ENCODE peak calls at places on chromosome 14, in eight cellular contexts. Z is heart right ventricle, B is body of pancreas, Y is thyroid gland, K is cardiac muscle cell, S is psoas muscle, W is ovary, V is testis. I is an unnamed sample.

GRCh38 chr14:80425686-80426085 is 214.4 kb upstream of the DIO2 start:
- DNase-seq in B (no peak), S (no peak), W (no peak), Y (no peak), Z (no peak), K (no peak), V (no peak), I (no peak)

GRCh38 chr14:55366271-55366670 is 45.4 kb downstream of the ATG14 start:
- DNase-seq in V (no peak), Y (no peak), W (no peak), S (no peak), K (no peak), Z (no peak), B (no peak), I (no peak)

GRCh38 chr14:65594153-65594881 is 181.8 kb downstream of the FUT8 start:
- DNase-seq in B (peak; percentile 53), V (no peak), K (no peak), S (no peak), Z (no peak), Y (no peak), W (no peak), I (no peak)

GRCh38 chr14:76911473-76911872 is 85.3 kb downstream of the LRRC74A start:
- DNase-seq in V (no peak), S (no peak), K (no peak), Y (no peak), B (no peak), Z (no peak), W (no peak), I (no peak)

GRCh38 chr14:76320486-76320885 is 55.5 kb upstream of the ESRRB start:
- DNase-seq in K (no peak), B (no peak), Z (no peak), Y (no peak), S (no peak), V (no peak), W (no peak), I (no peak)

GRCh38 chr14:96299441-96299840 is 43.4 kb downstream of the BDKRB1 start:
- DNase-seq in Z (no peak), W (no peak), B (no peak), S (no peak), K (no peak), Y (no peak), V (no peak), I (no peak)

GRCh38 chr14:20866963-20867362 is 24.2 kb upstream of the RNASE3 start:
- DNase-seq in V (peak; percentile 66), W (no peak), B (no peak), Y (no peak), Z (no peak), S (no peak), K (peak; percentile 73), I (no peak)

GRCh38 chr14:96194657-96195431 is 9.8 kb upstream of the BDKRB2 start:
- DNase-seq in K (no peak), Z (no peak), W (no peak), Y (peak; percentile 98), B (peak; percentile 58), S (no peak), V (no peak), I (no peak)

GRCh38 chr14:50947446-50947845 is 3.2 kb upstream of the PYGL start:
- DNase-seq in V (no peak), Z (no peak), K (no peak), S (no peak), B (no peak), W (no peak), Y (no peak), I (no peak)

GRCh38 chr14:24411468-24412454 is 13.0 kb downstream of the NYNRIN start:
- DNase-seq in S (no peak), Z (no peak), B (no peak), V (peak; percentile 60), K (peak; percentile 50), W (no peak), Y (peak; percentile 91), I (no peak)

GRCh38 chr14:103716091-103716801 is 636 bp downstream of the ZFYVE21 start:
- DNase-seq in W (peak; percentile 68), S (peak; percentile 52), K (no peak), Y (peak; percentile 48), B (peak; percentile 45), Z (no peak), V (no peak), I (no peak)

GRCh38 chr14:61491224-61491623 is 169.8 kb downstream of the PRKCH start:
- DNase-seq in W (no peak), B (no peak), S (no peak), Y (peak; percentile 76), Z (no peak), K (no peak), V (no peak), I (no peak)

GRCh38 chr14:24096545-24097181 is 2.6 kb downstream of the PCK2 start:
- DNase-seq in B (no peak), V (no peak), Z (no peak), Y (no peak), W (no peak), K (no peak), S (no peak), I (no peak)

GRCh38 chr14:68471029-68471963 is 321.6 kb downstream of the ZFP36L1 start:
- DNase-seq in Y (peak; percentile 52), B (peak; percentile 68), W (no peak), S (no peak), V (no peak), K (no peak), Z (no peak), I (no peak)

GRCh38 chr14:63933110-63933509 is 80.3 kb downstream of the SYNE2 start:
- DNase-seq in V (no peak), Y (no peak), Z (no peak), S (no peak), B (no peak), W (no peak), K (no peak), I (no peak)

GRCh38 chr14:92933481-92933880 is 10.5 kb downstream of the CHGA start:
- DNase-seq in V (no peak), B (no peak), Y (no peak), W (no peak), S (no peak), K (no peak), Z (no peak), I (no peak)

GRCh38 chr14:57060276-57060956 is 208.3 kb downstream of the EXOC5 start:
- DNase-seq in S (no peak), K (peak; percentile 53), B (peak; percentile 22), V (no peak), W (no peak), Z (no peak), Y (peak; percentile 5), I (no peak)

GRCh38 chr14:61933021-61933420 is 170.8 kb downstream of the SNAPC1 start:
- DNase-seq in Z (no peak), S (no peak), Y (no peak), V (no peak), B (no peak), W (no peak), K (no peak), I (no peak)

GRCh38 chr14:49892301-49892635 is 614 bp upstream of the ARF6 start:
- DNase-seq in Y (peak; percentile 63), V (peak; percentile 83), W (no peak), S (no peak), Z (peak; percentile 71), K (no peak), B (peak; percentile 65), I (no peak)

GRCh38 chr14:38616959-38617358 is 361.1 kb upstream of the CLEC14A start:
- DNase-seq in Z (no peak), V (no peak), Y (peak; percentile 83), W (no peak), S (no peak), K (no peak), B (no peak), I (no peak)

GRCh38 chr14:38623661-38624060 is 367.8 kb upstream of the CLEC14A start:
- DNase-seq in S (no peak), Y (no peak), Z (no peak), V (no peak), B (no peak), W (no peak), K (no peak), I (no peak)

GRCh38 chr14:38618514-38618913 is 362.6 kb upstream of the CLEC14A start:
- DNase-seq in B (no peak), W (no peak), Y (no peak), Z (no peak), V (no peak), S (no peak), K (no peak), I (no peak)
- TF ChIP-seq CTCF in B (no peak), W (no peak), Y (no peak), Z (no peak), V (peak; percentile 21), S (no peak), K (no peak), I (no peak)

GRCh38 chr14:36502558-36503508 is 17.2 kb downstream of the NKX2-1 start:
- DNase-seq in Z (no peak), W (no peak), B (no peak), Y (peak; percentile 67), V (no peak), K (no peak), S (no peak), I (no peak)
- H3K27me3 ChIP-seq in Z (peaks cover 100% of the 10 kb centered on the region), W (no peaks in the 10 kb centered on the region), B (peaks cover 43% of the 10 kb centered on the region), Y (no peaks in the 10 kb centered on the region), V (no peaks in the 10 kb centered on the region), K (peaks cover 100% of the 10 kb centered on the region), S (peaks cover 99% of the 10 kb centered on the region), I (peaks cover 59% of the 10 kb centered on the region)

GRCh38 chr14:105280525-105280924 is 20.3 kb downstream of the BRF1 start:
- DNase-seq in V (no peak), W (no peak), Z (no peak), S (no peak), Y (no peak), B (no peak), K (no peak), I (no peak)

GRCh38 chr14:105283028-105283427 is 17.8 kb downstream of the BRF1 start:
- DNase-seq in Z (no peak), W (no peak), V (no peak), S (no peak), B (no peak), K (no peak), Y (no peak), I (no peak)

GRCh38 chr14:105282098-105282725 is 18.6 kb downstream of the BRF1 start:
- DNase-seq in Y (no peak), S (no peak), K (no peak), V (no peak), Z (no peak), B (peak; percentile 64), W (no peak), I (no peak)

GRCh38 chr14:105279642-105280361 is 21.0 kb downstream of the BRF1 start:
- DNase-seq in V (no peak), Z (no peak), S (no peak), B (no peak), W (no peak), Y (no peak), K (no peak), I (no peak)

GRCh38 chr14:105281354-105282097 is 19.3 kb downstream of the BRF1 start:
- DNase-seq in K (peak; percentile 61), Z (no peak), Y (peak; percentile 31), V (peak; percentile 41), S (no peak), B (peak; percentile 50), W (no peak), I (no peak)
- TF ChIP-seq CTCF in K (peak; percentile 79), Z (peak; percentile 74), Y (peak; percentile 73), V (peak; percentile 52), S (peak; percentile 69), B (peak; percentile 59), W (no peak), I (peak; percentile 49)

DNA sequence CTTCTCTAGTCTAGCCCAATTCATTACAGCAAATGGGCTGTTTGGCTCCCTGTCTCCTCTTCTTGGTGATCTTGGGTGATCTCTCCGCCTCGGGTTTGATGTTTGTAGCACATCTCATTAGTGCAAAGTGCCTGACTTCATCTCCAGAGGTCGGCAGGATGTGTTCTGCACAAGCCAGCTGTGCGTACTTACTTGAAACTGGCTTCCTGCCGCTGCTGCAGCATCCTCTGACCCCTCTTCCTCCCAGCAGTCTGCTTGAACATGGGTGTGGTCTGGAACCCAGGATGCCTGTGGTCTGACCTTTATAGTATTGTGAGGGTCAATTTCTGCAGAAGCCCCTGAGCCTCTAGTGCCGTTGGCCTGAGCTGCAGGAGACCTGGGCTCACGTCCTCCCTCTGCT is 99.2 kb downstream of the BEGAIN start:
- DNase-seq in W (no peak), Y (no peak), B (no peak), S (no peak), V (peak; percentile 38), K (no peak), Z (no peak), I (no peak)
- H3K27me3 ChIP-seq in W (no peaks in the 10 kb centered on the region), Y (no peaks in the 10 kb centered on the region), B (no peaks in the 10 kb centered on the region), S (no peaks in the 10 kb centered on the region), V (no peaks in the 10 kb centered on the region), K (no peaks in the 10 kb centered on the region), Z (no peaks in the 10 kb centered on the region), I (no peaks in the 10 kb centered on the region)

I was measured in uterus.